ENCODE peak calls at places on chromosomes 16 and 17, in four cellular contexts. X, S, Q and D are unnamed samples.

GRCh38 chr17:35368086-35368824 is 5.2 kb downstream of the SLFN11 start:
- DNase-seq in X (no peak), Q (no peak), S (no peak), D (no peak)

GRCh38 chr17:2980904-2981246 is 82.5 kb downstream of the OR1D5 start:
- DNase-seq in X (no peak), Q (no peak), S (no peak), D (no peak)

GRCh38 chr16:84292032-84292431 is 2.6 kb upstream of the WFDC1 start:
- DNase-seq in S (no peak), Q (no peak), X (no peak), D (no peak)

GRCh38 chr16:78364501-78364900 is 265.0 kb downstream of the WWOX start:
- DNase-seq in Q (no peak), S (no peak), X (no peak), D (no peak)

GRCh38 chr16:66440970-66441369 is 13.9 kb downstream of the BEAN1 start:
- DNase-seq in X (no peak), Q (no peak), S (no peak), D (no peak)

GRCh38 chr16:88790312-88791150 is 5.5 kb upstream of the PIEZO1 start:
- DNase-seq in Q (no peak), X (no peak), S (peak; percentile 60), D (peak; percentile 86)

GRCh38 chr17:5078106-5079028 is at the start of gene ZFP3:
- DNase-seq in S (peak; percentile 43), Q (peak; percentile 92), X (peak; percentile 22), D (peak; percentile 91)

GRCh38 chr16:47492428-47493357 is 31.6 kb downstream of the PHKB start:
- DNase-seq in S (no peak), X (no peak), Q (peak; percentile 79), D (peak; percentile 87)

GRCh38 chr17:65055708-65056638 is 567 bp downstream of the GNA13 start:
- DNase-seq in X (no peak), S (peak; percentile 33), Q (peak; percentile 72), D (peak; percentile 85)

GRCh38 chr17:236641-237405 is 55.4 kb upstream of the DOC2B start:
- DNase-seq in X (no peak), Q (no peak), S (no peak), D (peak; percentile 42)